ENCODE peak calls at places on chromosome X, in four cellular contexts. M, R, Q and L are unnamed samples.

GRCh38 chrX:79715448-79715847 is 299.1 kb upstream of the TBX22 start:
- DNase-seq in Q (no peak), R (no peak), M (no peak), L (no peak)

GRCh38 chrX:41394293-41394692 is 52.9 kb upstream of the NYX start:
- DNase-seq in Q (no peak), R (no peak), M (no peak), L (no peak)

GRCh38 chrX:65697915-65698796 is 30.7 kb downstream of the MSN start:
- DNase-seq in M (peak), Q (no peak), R (no peak), L (no peak)

GRCh38 chrX:150936556-150936955 is 38.1 kb upstream of the CD99L2 start:
- DNase-seq in Q (no peak), R (no peak), M (no peak), L (no peak)

GRCh38 chrX:50638123-50638522 is 167.5 kb upstream of the DGKK start:
- DNase-seq in R (no peak), M (no peak), Q (no peak), L (no peak)

GRCh38 chrX:21940356-21940829 is at the start of gene SMS:
- DNase-seq in R (peak), M (peak), Q (peak), L (peak)

GRCh38 chrX:7647826-7648225 is 195.1 kb upstream of the VCX start:
- DNase-seq in Q (no peak), M (no peak), R (peak), L (no peak)

GRCh38 chrX:10507181-10507580 is 113.2 kb downstream of the MID1 start:
- DNase-seq in M (no peak), R (no peak), Q (no peak), L (no peak)

GRCh38 chrX:48465336-48465933 is 4.6 kb downstream of the SLC38A5 start:
- DNase-seq in Q (no peak), R (no peak), M (no peak), L (no peak)

GRCh38 chrX:107826286-107827136 is 845 bp downstream of the MID2 start:
- DNase-seq in M (peak), R (peak), Q (peak), L (peak)

GRCh38 chrX:47613082-47613481 is 6.6 kb downstream of the SYN1 start:
- DNase-seq in M (no peak), Q (no peak), R (no peak), L (no peak)

GRCh38 chrX:2691543-2692220 is 587 bp downstream of the CD99 start:
- DNase-seq in R (no peak), Q (peak), M (peak), L (no peak)

GRCh38 chrX:19670854-19671620 is 155.7 kb upstream of the MAP3K15 start:
- DNase-seq in M (peak), Q (no peak), R (no peak), L (no peak)

GRCh38 chrX:148695362-148695761 is 194.9 kb downstream of the AFF2 start:
- DNase-seq in Q (no peak), M (no peak), R (no peak), L (no peak)

GRCh38 chrX:134632386-134632785 is 25.9 kb downstream of the PLAC1 start:
- DNase-seq in M (no peak), R (no peak), Q (no peak), L (no peak)

GRCh38 chrX:49876750-49877149 is 2.5 kb upstream of the USP27X start:
- DNase-seq in Q (peak), R (no peak), M (peak), L (peak)

GRCh38 chrX:125012585-125012984 is 307.1 kb upstream of the TEX13C start:
- DNase-seq in M (no peak), Q (no peak), R (no peak), L (no peak)

GRCh38 chrX:153476628-153477027 is 6.3 kb upstream of the HAUS7 start:
- DNase-seq in R (peak), M (no peak), Q (no peak), L (no peak)

GRCh38 chrX:84363674-84364073 is 138.6 kb downstream of the HDX start:
- DNase-seq in R (no peak), M (no peak), Q (no peak), L (no peak)

GRCh38 chrX:72272868-72273267 is 4.2 kb downstream of the RPS4X start:
- DNase-seq in Q (no peak), R (no peak), M (no peak), L (no peak)

GRCh38 chrX:71998836-71999509 is 88.3 kb downstream of the NHSL2 start:
- DNase-seq in R (peak), M (no peak), Q (peak), L (no peak)

GRCh38 chrX:44228621-44229020 is 114.9 kb downstream of the EFHC2 start:
- DNase-seq in M (no peak), R (no peak), Q (no peak), L (no peak)

GRCh38 chrX:70901465-70901864 is 7.0 kb downstream of the TEX11 start:
- DNase-seq in M (no peak), Q (no peak), R (no peak), L (no peak)

GRCh38 chrX:136608295-136608933 is 39.5 kb upstream of the CD40LG start:
- DNase-seq in R (peak), M (peak), Q (peak), L (no peak)

GRCh38 chrX:123959281-123960063 is 2.0 kb upstream of the STAG2 start:
- DNase-seq in M (peak), R (peak), Q (peak), L (peak)

GRCh38 chrX:65971151-65971550 is 68.7 kb downstream of the VSIG4 start:
- DNase-seq in Q (no peak), R (no peak), M (no peak), L (no peak)

GRCh38 chrX:123085311-123085940 is 98.7 kb upstream of the GRIA3 start:
- DNase-seq in M (no peak), Q (no peak), R (no peak), L (no peak)

GRCh38 chrX:70494441-70494840 is 49.8 kb downstream of the DLG3 start:
- DNase-seq in R (no peak), Q (no peak), M (no peak), L (no peak)

GRCh38 chrX:85084770-85085393 is 81.2 kb downstream of the APOOL start:
- DNase-seq in Q (peak), M (peak), R (no peak), L (no peak)

DNA sequence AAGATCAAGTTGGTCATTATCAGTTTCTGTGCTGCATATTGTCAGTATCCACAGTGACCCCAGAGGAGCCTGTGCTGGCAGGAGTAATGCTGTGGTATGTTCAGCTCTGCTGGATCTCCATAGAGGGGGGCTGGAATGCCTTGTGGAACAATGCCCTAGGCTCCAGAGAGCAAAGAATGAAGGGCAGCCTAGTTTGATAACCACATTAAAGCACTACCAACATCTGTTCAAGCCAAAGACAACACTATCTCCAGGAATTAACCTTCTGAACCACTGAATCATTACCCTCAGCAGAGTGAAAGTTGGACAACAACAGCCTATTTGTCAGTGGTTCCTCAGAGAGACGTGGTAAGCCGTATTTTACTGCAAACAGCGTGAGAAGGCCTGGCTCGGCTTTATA is 192.3 kb upstream of the CXorf66 start:
- DNase-seq in M (no peak), Q (no peak), R (no peak), L (no peak)
- H3K27ac ChIP-seq in M (no peak), Q (no peak), R (no peak), L (no peak)

DNA sequence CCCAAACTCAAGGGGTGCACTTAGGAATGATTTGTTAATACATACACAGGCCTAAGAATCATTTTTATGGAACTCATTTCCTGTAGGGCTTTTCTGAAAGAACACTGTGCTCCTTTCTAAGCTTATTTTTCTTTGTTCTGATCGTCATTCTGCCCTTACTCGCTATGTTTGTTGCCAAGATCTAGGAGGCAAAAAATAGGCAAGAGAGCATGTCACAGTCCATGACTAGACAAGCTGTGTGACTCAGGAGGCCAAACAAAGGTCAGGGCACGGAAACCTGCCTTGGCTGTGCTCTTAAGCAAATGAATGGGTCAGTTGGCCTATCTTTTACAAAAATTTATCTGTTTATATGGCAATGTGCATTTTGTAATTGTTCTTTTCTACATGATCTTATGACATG is 42.5 kb upstream of the C1GALT1C1 start:
- DNase-seq in M (no peak), Q (no peak), R (no peak), L (no peak)
- H3K27ac ChIP-seq in M (no peak), Q (no peak), R (no peak), L (no peak)

GRCh38 chrX:109732780-109733657 is at the start of gene ACSL4:
- DNase-seq in Q (peak), R (peak), M (peak), L (peak)

GRCh38 chrX:109735241-109735744 is 2.2 kb upstream of the ACSL4 start:
- DNase-seq in R (no peak), Q (no peak), M (no peak), L (no peak)

GRCh38 chrX:109733658-109734022 is 583 bp upstream of the ACSL4 start:
- DNase-seq in M (no peak), R (no peak), Q (no peak), L (no peak)

DNA sequence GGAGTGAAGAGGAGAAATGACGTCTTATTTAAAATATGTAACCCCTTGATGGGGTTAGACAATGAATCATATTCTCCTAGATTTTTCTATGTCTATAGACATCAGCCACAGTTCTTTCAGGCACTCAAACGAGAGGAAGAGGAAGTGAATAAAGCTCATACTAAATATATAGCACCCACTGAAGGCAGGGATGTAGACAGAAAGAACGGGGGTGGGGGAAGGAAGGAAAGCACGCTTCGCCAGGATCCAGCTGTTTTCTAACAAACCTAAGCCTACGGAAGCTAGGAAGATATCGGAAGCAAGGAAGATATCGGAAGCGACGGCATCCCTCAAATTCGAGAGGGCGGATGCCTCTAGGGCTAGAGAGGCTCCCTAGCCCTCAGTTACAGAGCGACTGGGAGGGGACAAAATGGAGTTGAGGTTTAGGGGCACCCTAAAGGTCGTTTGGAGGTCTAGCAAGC is 708 bp downstream of the ACSL4 start:
- DNase-seq in Q (peak), M (no peak), R (no peak), L (no peak)
- H3K27ac ChIP-seq in Q (peak), M (peak), R (no peak), L (peak)

DNA sequence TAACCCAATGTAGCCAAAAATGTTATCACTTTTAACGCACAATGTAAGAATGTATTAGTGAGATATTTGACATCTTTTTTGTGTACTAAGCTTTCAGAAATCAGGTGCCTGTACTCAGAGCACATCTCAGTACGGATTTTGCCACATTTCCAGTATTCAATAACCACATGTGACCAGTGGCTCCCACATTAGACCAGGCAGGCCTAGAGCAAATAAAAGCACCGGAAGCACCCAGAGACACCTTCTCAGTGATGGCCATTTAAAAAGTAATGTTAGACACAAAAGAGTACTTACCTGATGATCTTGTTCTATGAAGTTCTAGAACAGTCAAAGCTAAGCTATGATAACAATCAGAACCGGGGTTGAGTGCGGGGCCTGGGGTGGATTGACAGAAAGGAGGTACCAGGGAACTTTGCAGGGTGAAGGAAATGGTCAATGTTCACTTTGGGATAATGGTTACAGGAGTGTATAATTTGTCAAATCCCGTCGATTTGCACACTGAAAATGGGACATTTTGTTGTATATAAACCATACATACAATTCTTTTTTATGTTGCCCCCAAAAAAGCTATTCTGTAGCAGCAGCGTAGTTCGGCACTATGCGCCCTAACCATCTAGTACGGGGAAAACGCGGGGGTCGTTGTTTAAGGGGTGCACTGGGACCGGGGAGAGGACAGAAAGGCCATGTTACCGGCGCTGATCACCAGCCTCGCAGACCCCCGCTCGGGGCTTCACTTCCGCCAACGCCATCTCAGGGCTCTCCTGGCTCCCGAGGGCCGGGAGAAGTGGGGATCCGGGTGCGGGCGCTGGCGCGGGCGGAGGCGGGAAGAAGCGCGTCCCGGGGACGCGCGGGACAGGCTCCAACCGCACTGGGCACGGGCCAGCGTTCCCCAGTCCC is 1.0 kb downstream of the CTPS2 start:
- DNase-seq in Q (peak), R (peak), M (no peak), L (no peak)
- H3K27ac ChIP-seq in Q (peak), R (peak), M (peak), L (peak)

GRCh38 chrX:129739591-129739990 is 812 bp downstream of the XPNPEP2 start:
- DNase-seq in Q (no peak), R (no peak), M (no peak), L (no peak)
- H3K27ac ChIP-seq in Q (no peak), R (no peak), M (no peak), L (no peak)

DNA sequence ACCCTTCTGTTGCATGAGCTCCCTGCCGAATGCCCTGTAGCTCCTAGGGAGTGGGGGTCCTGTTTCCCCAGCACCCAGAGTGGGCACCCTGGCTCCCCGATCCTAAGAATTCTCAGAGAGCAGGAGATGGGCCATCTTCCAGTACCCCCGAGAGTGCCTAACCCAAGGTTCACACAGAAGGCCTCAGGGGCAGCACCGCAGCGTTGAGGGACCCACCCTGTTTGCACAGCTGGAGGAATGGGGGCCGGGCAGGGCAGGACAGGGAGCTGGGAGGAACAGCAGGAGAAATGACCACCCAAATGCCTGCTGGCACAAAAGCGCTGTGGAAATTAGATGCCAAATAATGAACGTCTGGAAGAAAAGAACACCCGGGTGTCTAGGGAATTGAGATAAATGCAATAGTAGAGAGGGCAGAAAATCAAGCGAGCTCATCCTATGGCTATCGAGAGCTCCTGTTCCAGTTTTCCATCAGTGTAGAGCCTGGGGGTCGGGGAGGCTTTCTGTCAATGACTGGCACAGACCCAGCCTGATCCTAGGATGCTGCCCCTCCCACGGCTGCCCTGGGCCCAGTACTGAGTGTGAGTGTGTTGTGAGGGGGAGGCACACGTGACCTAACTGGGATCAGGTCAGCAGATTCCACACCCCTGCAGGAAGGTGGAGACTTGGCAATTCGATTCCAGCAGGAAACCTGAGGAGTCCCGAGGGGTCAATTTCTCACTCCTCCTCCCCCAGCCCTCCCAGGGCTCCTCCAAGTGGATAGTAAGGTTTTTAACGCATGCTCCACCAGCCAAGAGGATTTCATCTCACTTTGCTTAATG is 25.6 kb downstream of the SEPTIN6 start:
- DNase-seq in R (no peak), Q (no peak), M (no peak), L (no peak)
- H3K27ac ChIP-seq in R (no peak), Q (no peak), M (no peak), L (no peak)

GRCh38 chrX:154735695-154736393 is 15.0 kb downstream of the GAB3 start:
- DNase-seq in Q (no peak), M (no peak), R (no peak), L (no peak)
- H3K27ac ChIP-seq in Q (no peak), M (peak), R (no peak), L (no peak)